ENCODE peak calls at places on chromosomes 5 and 9, in six cellular contexts. One of them, this sample, is unnamed.

GRCh38 chr9:123033352-123033751 is at the start of gene GPR21:
- DNase-seq in OCI-M1: no peak
- DNase-seq in NCI-H345: no peak
- DNase-seq in cardiac fibroblast: no peak
- DNase-seq in activated T-helper 1 cell treated with anti-CD3 and anti-CD28 coated beads, Interleukin-2, amount 50 U/mL, for 16 hours: no peak
- DNase-seq in lung microvascular endothelial cell: no peak
- DNase-seq in this sample: no peak

GRCh38 chr9:111298831-111299603 is 31.0 kb downstream of the OR2K2 start:
- DNase-seq in OCI-M1: peak
- DNase-seq in NCI-H345: peak
- DNase-seq in cardiac fibroblast: peak
- DNase-seq in activated T-helper 1 cell treated with anti-CD3 and anti-CD28 coated beads, Interleukin-2, amount 50 U/mL, for 16 hours: no peak
- DNase-seq in lung microvascular endothelial cell: peak
- DNase-seq in this sample: no peak

GRCh38 chr9:132556226-132556625 is 26.2 kb upstream of the BARHL1 start:
- DNase-seq in OCI-M1: no peak
- DNase-seq in NCI-H345: no peak
- DNase-seq in cardiac fibroblast: no peak
- DNase-seq in activated T-helper 1 cell treated with anti-CD3 and anti-CD28 coated beads, Interleukin-2, amount 50 U/mL, for 16 hours: no peak
- DNase-seq in lung microvascular endothelial cell: no peak
- DNase-seq in this sample: no peak

GRCh38 chr9:33202018-33202417 is 34.9 kb upstream of the B4GALT1 start:
- DNase-seq in OCI-M1: no peak
- DNase-seq in NCI-H345: no peak
- DNase-seq in cardiac fibroblast: no peak
- DNase-seq in activated T-helper 1 cell treated with anti-CD3 and anti-CD28 coated beads, Interleukin-2, amount 50 U/mL, for 16 hours: no peak
- DNase-seq in lung microvascular endothelial cell: no peak
- DNase-seq in this sample: no peak

GRCh38 chr5:58455066-58455465 is 4.8 kb downstream of the PLK2 start:
- DNase-seq in OCI-M1: no peak
- DNase-seq in NCI-H345: no peak
- DNase-seq in cardiac fibroblast: peak
- DNase-seq in activated T-helper 1 cell treated with anti-CD3 and anti-CD28 coated beads, Interleukin-2, amount 50 U/mL, for 16 hours: no peak
- DNase-seq in lung microvascular endothelial cell: peak
- DNase-seq in this sample: no peak

GRCh38 chr5:59246470-59247250 is 646.9 kb downstream of the PDE4D start:
- DNase-seq in OCI-M1: no peak
- DNase-seq in NCI-H345: no peak
- DNase-seq in cardiac fibroblast: peak
- DNase-seq in activated T-helper 1 cell treated with anti-CD3 and anti-CD28 coated beads, Interleukin-2, amount 50 U/mL, for 16 hours: no peak
- DNase-seq in lung microvascular endothelial cell: peak
- DNase-seq in this sample: no peak

GRCh38 chr9:124296800-124297552 is 39.2 kb downstream of the NEK6 start:
- DNase-seq in OCI-M1: no peak
- DNase-seq in NCI-H345: no peak
- DNase-seq in cardiac fibroblast: no peak
- DNase-seq in activated T-helper 1 cell treated with anti-CD3 and anti-CD28 coated beads, Interleukin-2, amount 50 U/mL, for 16 hours: no peak
- DNase-seq in lung microvascular endothelial cell: no peak
- DNase-seq in this sample: no peak

GRCh38 chr9:71509054-71509453 is 259.3 kb downstream of the CEMIP2 start:
- DNase-seq in OCI-M1: no peak
- DNase-seq in NCI-H345: no peak
- DNase-seq in cardiac fibroblast: peak
- DNase-seq in activated T-helper 1 cell treated with anti-CD3 and anti-CD28 coated beads, Interleukin-2, amount 50 U/mL, for 16 hours: no peak
- DNase-seq in lung microvascular endothelial cell: peak
- DNase-seq in this sample: no peak

GRCh38 chr5:152462021-152462721 is 57.1 kb upstream of the NMUR2 start:
- DNase-seq in OCI-M1: no peak
- DNase-seq in NCI-H345: no peak
- DNase-seq in cardiac fibroblast: peak
- DNase-seq in activated T-helper 1 cell treated with anti-CD3 and anti-CD28 coated beads, Interleukin-2, amount 50 U/mL, for 16 hours: no peak
- DNase-seq in lung microvascular endothelial cell: no peak
- DNase-seq in this sample: no peak

GRCh38 chr9:95053611-95054440 is 263.7 kb downstream of the FANCC start:
- DNase-seq in OCI-M1: no peak
- DNase-seq in NCI-H345: no peak
- DNase-seq in cardiac fibroblast: no peak
- DNase-seq in activated T-helper 1 cell treated with anti-CD3 and anti-CD28 coated beads, Interleukin-2, amount 50 U/mL, for 16 hours: no peak
- DNase-seq in lung microvascular endothelial cell: no peak
- DNase-seq in this sample: no peak

This sample was measured in activated naive CD4-positive, alpha-beta T cell.